ENCODE peak calls at places on chromosomes 13 and 19, in six cellular contexts. W, D, B, N, K and T are unnamed samples.
A peak's percentile ranks its signal among the peaks of the same experiment; 100 is the strongest.

GRCh38 chr19:18833849-18834643 is 2.3 kb downstream of the UPF1 start:
- DNase-seq in K (no peak), N (no peak), D (no peak), W (no peak), B (no peak), T (no peak)

GRCh38 chr19:45973564-45974338 is at the start of gene NOVA2:
- DNase-seq in N (peak; percentile 81), W (peak; percentile 83), K (peak; percentile 90), B (no peak), D (no peak), T (no peak)

GRCh38 chr19:13778847-13779246 is 4.6 kb downstream of the C19orf53 start:
- DNase-seq in B (no peak), N (no peak), K (no peak), D (no peak), W (no peak), T (no peak)

GRCh38 chr13:43838909-43839308 is 40.6 kb downstream of the CCDC122 start:
- DNase-seq in N (no peak), D (peak; percentile 62), W (no peak), K (no peak), B (no peak), T (no peak)

GRCh38 chr19:34347561-34348165 is 17.3 kb upstream of the GPI start:
- DNase-seq in D (no peak), N (no peak), K (no peak), B (no peak), W (no peak), T (no peak)

GRCh38 chr19:30530751-30531150 is 158.6 kb downstream of the ZNF536 start:
- DNase-seq in N (no peak), B (no peak), K (peak; percentile 63), D (no peak), W (no peak), T (no peak)

GRCh38 chr13:50521191-50521590 is 322.3 kb downstream of the DLEU7 start:
- DNase-seq in W (no peak), K (no peak), B (no peak), N (no peak), D (no peak), T (no peak)

GRCh38 chr19:30785728-30786127 is 413.5 kb downstream of the ZNF536 start:
- DNase-seq in D (no peak), N (no peak), B (no peak), K (no peak), W (no peak), T (no peak)

GRCh38 chr13:33937373-33938087 is 119.6 kb downstream of the RFC3 start:
- DNase-seq in B (no peak), D (no peak), N (no peak), K (no peak), W (no peak), T (no peak)

GRCh38 chr19:18980432-18981020 is 39.5 kb upstream of the HOMER3 start:
- DNase-seq in W (no peak), N (no peak), K (no peak), D (no peak), B (no peak), T (no peak)

GRCh38 chr13:38582133-38582532 is 104.7 kb upstream of the FREM2 start:
- DNase-seq in B (no peak), D (no peak), W (no peak), K (no peak), N (no peak), T (no peak)

GRCh38 chr19:58555920-58556632 is 1.2 kb upstream of the CHMP2A start:
- DNase-seq in K (peak; percentile 86), D (no peak), N (no peak), W (no peak), B (no peak), T (no peak)

GRCh38 chr13:73303858-73304257 is 245.1 kb downstream of the KLF5 start:
- DNase-seq in N (no peak), D (no peak), W (no peak), K (no peak), B (no peak), T (no peak)

DNA sequence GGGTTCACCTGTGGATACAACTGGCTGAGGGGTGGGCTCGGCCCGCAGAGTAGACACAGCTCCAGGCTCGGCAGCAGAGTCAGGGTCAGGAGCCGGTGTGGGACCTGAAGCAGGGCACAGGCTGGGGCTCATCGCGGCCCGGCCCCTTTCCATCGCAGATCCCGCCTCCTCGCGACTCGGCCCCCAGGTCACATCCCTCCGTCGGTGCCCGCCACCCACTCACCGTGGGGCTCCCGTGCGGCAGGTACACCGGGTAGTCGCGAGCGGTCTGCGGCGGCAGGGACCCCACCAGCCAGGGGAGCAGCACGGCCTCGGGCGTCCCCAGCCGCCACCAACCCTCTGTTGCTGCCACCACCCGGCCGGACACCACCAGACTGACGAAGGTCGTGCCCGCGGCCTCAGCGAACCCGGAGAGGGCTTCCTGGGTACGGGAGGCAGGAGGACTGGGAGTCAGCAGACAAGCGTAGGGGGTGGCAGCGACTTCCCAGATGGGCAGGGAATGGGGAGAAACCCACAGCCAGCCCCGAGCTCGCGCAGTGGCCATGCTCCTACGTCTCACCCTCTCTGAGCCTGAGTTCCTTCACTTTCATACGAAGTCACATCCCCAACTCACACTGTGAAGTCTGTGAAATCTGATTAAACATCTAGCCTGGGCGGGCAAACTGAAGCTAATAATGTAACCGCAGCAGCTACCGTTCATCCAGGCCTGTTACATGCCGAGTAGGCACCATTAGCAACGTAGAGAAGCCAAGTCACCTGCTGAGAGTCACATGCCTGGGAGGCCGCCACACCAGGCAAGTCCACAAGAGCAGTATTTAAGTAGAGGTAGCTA is 3.7 kb downstream of the FUZ start:
- DNase-seq in K (peak; percentile 94), N (peak; percentile 85), B (peak; percentile 65), D (no peak), W (peak; percentile 80), T (peak; percentile 65)
- TF ChIP-seq CTCF in K (no peak), N (peak; percentile 27), B (no peak), D (no peak), W (peak; percentile 29), T (no peak)

DNA sequence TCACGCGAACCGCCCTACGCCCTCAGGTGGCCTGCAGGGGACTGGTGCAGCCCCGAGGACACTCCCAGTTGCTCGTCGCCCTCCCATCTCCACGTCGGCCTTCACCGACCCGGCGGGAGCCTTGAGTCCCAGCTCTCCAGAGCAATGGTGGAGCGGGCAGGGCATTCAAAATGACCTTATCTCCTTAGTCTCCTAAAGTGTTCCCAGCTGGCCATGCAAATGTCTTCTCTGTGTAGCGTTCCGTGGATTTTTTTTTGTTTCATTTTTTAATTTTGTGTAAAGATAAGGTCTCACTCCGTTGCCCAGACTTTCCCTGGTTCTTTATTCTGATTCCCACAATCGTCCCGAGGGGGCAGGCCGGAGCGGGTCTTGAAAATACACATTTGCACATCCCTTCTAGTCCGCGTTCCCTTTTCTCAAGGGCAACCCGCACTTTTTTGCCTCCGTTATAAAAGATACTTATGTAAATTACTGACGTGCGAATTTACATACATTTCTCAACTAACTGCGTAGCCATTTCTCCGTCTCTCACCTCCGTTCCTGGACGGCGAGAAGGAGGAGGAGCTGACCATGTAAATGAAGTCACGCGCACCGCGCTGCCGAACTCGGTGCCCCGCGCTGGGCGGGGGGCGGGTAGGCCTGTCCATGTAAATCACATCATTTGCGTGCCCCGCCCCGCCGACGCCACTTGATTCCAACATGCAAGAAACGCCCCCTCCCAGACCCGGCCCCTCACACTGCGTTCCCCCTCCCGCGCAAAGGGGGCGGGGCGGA is 581 bp upstream of the EGLN2 start:
- DNase-seq in N (peak; percentile 100), B (peak; percentile 100), D (peak; percentile 99), W (peak; percentile 100), K (peak; percentile 100), T (peak; percentile 100)
- TF ChIP-seq CTCF in N (peak; percentile 26), B (peak; percentile 56), D (peak; percentile 54), W (peak; percentile 21), K (peak; percentile 15), T (peak; percentile 47)

GRCh38 chr19:36139473-36140288 is at the start of gene CAPNS1:
- DNase-seq in N (peak; percentile 99), B (peak; percentile 92), W (peak; percentile 99), K (peak; percentile 99), D (peak; percentile 91), T (peak; percentile 91)
- TF ChIP-seq CTCF in N (no peak), B (peak; percentile 37), W (no peak), K (no peak), D (no peak), T (no peak)

DNA sequence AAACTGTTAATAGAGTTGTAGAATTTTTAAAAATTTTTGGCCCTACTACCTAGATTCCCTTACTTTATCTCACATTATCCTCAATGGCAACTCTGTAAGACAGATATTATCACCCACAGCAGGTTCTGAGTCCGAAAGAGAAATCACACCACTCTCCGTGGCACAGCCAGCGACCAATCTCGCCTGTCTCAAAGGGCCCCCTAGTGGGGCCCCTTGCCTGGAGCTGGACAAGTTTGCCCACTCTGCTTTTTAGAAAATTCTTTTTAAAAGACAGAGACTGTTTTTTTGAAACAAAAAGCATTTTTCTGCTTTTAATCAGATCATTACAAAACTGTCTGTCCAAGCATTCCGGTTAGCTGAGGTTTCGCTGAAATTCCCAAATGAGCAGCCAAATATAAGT is 21.7 kb downstream of the PHF11 start:
- DNase-seq in K (no peak), B (no peak), W (no peak), D (no peak), N (no peak), T (no peak)
- TF ChIP-seq CTCF in K (no peak), B (no peak), W (peak; percentile 24), D (peak; percentile 61), N (no peak), T (no peak)

GRCh38 chr19:56543776-56544175 is 5.0 kb downstream of the ZFP28 start:
- DNase-seq in K (no peak), D (no peak), N (no peak), B (no peak), W (no peak), T (no peak)

GRCh38 chr19:56547535-56547934 is 8.8 kb downstream of the ZFP28 start:
- DNase-seq in W (no peak), N (no peak), B (no peak), K (no peak), D (no peak), T (no peak)
- TF ChIP-seq CTCF in W (no peak), N (no peak), B (no peak), K (no peak), D (no peak), T (no peak)

GRCh38 chr19:15025237-15025636 is 24.0 kb upstream of the CASP14 start:
- DNase-seq in W (no peak), N (no peak), K (no peak), D (no peak), B (no peak), T (no peak)
- TF ChIP-seq CTCF in W (no peak), N (no peak), K (no peak), D (no peak), B (no peak), T (no peak)

DNA sequence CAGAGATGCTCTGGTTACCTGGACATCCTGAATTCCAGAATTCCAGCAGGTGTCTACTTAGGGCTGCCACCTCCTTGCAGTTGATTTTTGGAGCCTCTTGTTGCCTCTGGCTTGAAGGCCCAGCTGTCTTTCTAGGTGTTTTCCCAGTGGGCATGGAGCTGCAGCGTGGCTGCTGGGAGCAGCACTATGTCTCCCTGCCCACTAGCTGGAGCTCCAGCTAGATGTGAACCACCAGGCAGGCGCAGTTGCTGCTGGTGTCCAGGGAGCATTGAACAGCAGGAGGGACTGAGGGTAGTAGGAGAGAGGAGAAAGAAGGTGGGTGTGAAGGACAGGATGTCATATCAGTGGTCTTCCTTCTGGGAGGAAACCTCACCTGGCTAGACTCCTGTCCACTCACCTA is 9.9 kb upstream of the SELENOW start:
- DNase-seq in W (no peak), D (no peak), B (no peak), K (no peak), N (no peak), T (no peak)
- TF ChIP-seq CTCF in W (no peak), D (no peak), B (no peak), K (no peak), N (no peak), T (no peak)